ENCODE peak calls at places on chromosomes 11 and 22, in eight cellular contexts. One of them, this sample, is unnamed.

GRCh38 chr11:66315921-66316811 is 678 bp downstream of the CD248 start:
- DNase-seq in substantia nigra: no peak
- DNase-seq in HT1080: no peak
- DNase-seq in amygdala: no peak
- DNase-seq in stimulated activated naive CD8-positive, alpha-beta T cell treated with anti-CD3 and anti-CD28 coated beads, Interleukin-15, Interleukin-2, amounts not matched to agents 100 U/mL and 50 U/mL, for 24 hours: peak
- DNase-seq in effector CD8-positive, alpha-beta T cell: peak
- DNase-seq in MCF 10A: no peak
- DNase-seq in astrocyte of the hippocampus: no peak
- DNase-seq in this sample: no peak

GRCh38 chr22:44192098-44192810 is 11.5 kb downstream of the PARVG start:
- DNase-seq in amygdala: no peak
- DNase-seq in astrocyte of the hippocampus: no peak
- DNase-seq in substantia nigra: no peak
- DNase-seq in stimulated activated naive CD8-positive, alpha-beta T cell treated with anti-CD3 and anti-CD28 coated beads, Interleukin-15, Interleukin-2, amounts not matched to agents 100 U/mL and 50 U/mL, for 24 hours: peak
- DNase-seq in effector CD8-positive, alpha-beta T cell: peak
- DNase-seq in MCF 10A: peak
- DNase-seq in HT1080: peak
- DNase-seq in this sample: no peak

GRCh38 chr11:119509969-119510401 is 87.0 kb upstream of the THY1 start:
- DNase-seq in MCF 10A: peak
- DNase-seq in substantia nigra: no peak
- DNase-seq in astrocyte of the hippocampus: peak
- DNase-seq in stimulated activated naive CD8-positive, alpha-beta T cell treated with anti-CD3 and anti-CD28 coated beads, Interleukin-15, Interleukin-2, amounts not matched to agents 100 U/mL and 50 U/mL, for 24 hours: peak
- DNase-seq in amygdala: no peak
- DNase-seq in effector CD8-positive, alpha-beta T cell: no peak
- DNase-seq in HT1080: peak
- DNase-seq in this sample: no peak

GRCh38 chr11:14350215-14350614 is 8.8 kb downstream of the RRAS2 start:
- DNase-seq in effector CD8-positive, alpha-beta T cell: no peak
- DNase-seq in HT1080: no peak
- DNase-seq in stimulated activated naive CD8-positive, alpha-beta T cell treated with anti-CD3 and anti-CD28 coated beads, Interleukin-15, Interleukin-2, amounts not matched to agents 100 U/mL and 50 U/mL, for 24 hours: no peak
- DNase-seq in amygdala: no peak
- DNase-seq in substantia nigra: no peak
- DNase-seq in MCF 10A: no peak
- DNase-seq in astrocyte of the hippocampus: no peak
- DNase-seq in this sample: no peak

GRCh38 chr11:13463779-13464290 is 813 bp upstream of the BTBD10 start:
- DNase-seq in HT1080: no peak
- DNase-seq in effector CD8-positive, alpha-beta T cell: no peak
- DNase-seq in amygdala: no peak
- DNase-seq in stimulated activated naive CD8-positive, alpha-beta T cell treated with anti-CD3 and anti-CD28 coated beads, Interleukin-15, Interleukin-2, amounts not matched to agents 100 U/mL and 50 U/mL, for 24 hours: no peak
- DNase-seq in MCF 10A: no peak
- DNase-seq in astrocyte of the hippocampus: no peak
- DNase-seq in substantia nigra: no peak
- DNase-seq in this sample: no peak

GRCh38 chr11:17988465-17988864 is 24.4 kb downstream of the SERGEF start:
- DNase-seq in astrocyte of the hippocampus: no peak
- DNase-seq in MCF 10A: no peak
- DNase-seq in HT1080: no peak
- DNase-seq in stimulated activated naive CD8-positive, alpha-beta T cell treated with anti-CD3 and anti-CD28 coated beads, Interleukin-15, Interleukin-2, amounts not matched to agents 100 U/mL and 50 U/mL, for 24 hours: no peak
- DNase-seq in substantia nigra: no peak
- DNase-seq in effector CD8-positive, alpha-beta T cell: no peak
- DNase-seq in amygdala: no peak
- DNase-seq in this sample: no peak

GRCh38 chr11:45098929-45099328 is 47.5 kb upstream of the PRDM11 start:
- DNase-seq in amygdala: no peak
- DNase-seq in substantia nigra: no peak
- DNase-seq in MCF 10A: no peak
- DNase-seq in astrocyte of the hippocampus: no peak
- DNase-seq in effector CD8-positive, alpha-beta T cell: no peak
- DNase-seq in stimulated activated naive CD8-positive, alpha-beta T cell treated with anti-CD3 and anti-CD28 coated beads, Interleukin-15, Interleukin-2, amounts not matched to agents 100 U/mL and 50 U/mL, for 24 hours: no peak
- DNase-seq in HT1080: no peak
- DNase-seq in this sample: no peak

GRCh38 chr11:91819743-91820142 is 404.9 kb upstream of the FAT3 start:
- DNase-seq in amygdala: no peak
- DNase-seq in substantia nigra: no peak
- DNase-seq in astrocyte of the hippocampus: no peak
- DNase-seq in HT1080: no peak
- DNase-seq in MCF 10A: no peak
- DNase-seq in effector CD8-positive, alpha-beta T cell: no peak
- DNase-seq in stimulated activated naive CD8-positive, alpha-beta T cell treated with anti-CD3 and anti-CD28 coated beads, Interleukin-15, Interleukin-2, amounts not matched to agents 100 U/mL and 50 U/mL, for 24 hours: no peak
- DNase-seq in this sample: no peak

GRCh38 chr11:64378335-64378884 is 19.4 kb downstream of the RPS6KA4 start:
- DNase-seq in stimulated activated naive CD8-positive, alpha-beta T cell treated with anti-CD3 and anti-CD28 coated beads, Interleukin-15, Interleukin-2, amounts not matched to agents 100 U/mL and 50 U/mL, for 24 hours: no peak
- DNase-seq in astrocyte of the hippocampus: no peak
- DNase-seq in HT1080: no peak
- DNase-seq in amygdala: no peak
- DNase-seq in substantia nigra: no peak
- DNase-seq in effector CD8-positive, alpha-beta T cell: no peak
- DNase-seq in MCF 10A: no peak
- DNase-seq in this sample: no peak

GRCh38 chr22:19232620-19233019 is 54.1 kb upstream of the SLC25A1 start:
- DNase-seq in MCF 10A: no peak
- DNase-seq in substantia nigra: no peak
- DNase-seq in stimulated activated naive CD8-positive, alpha-beta T cell treated with anti-CD3 and anti-CD28 coated beads, Interleukin-15, Interleukin-2, amounts not matched to agents 100 U/mL and 50 U/mL, for 24 hours: no peak
- DNase-seq in astrocyte of the hippocampus: peak
- DNase-seq in effector CD8-positive, alpha-beta T cell: no peak
- DNase-seq in HT1080: no peak
- DNase-seq in amygdala: no peak
- DNase-seq in this sample: no peak